ENCODE peak calls at places on chromosomes 13 and 19, in six cellular contexts. Z is AG08395; G is left ventricle myocardium inferior; F is CD4-positive, CD25-positive, alpha-beta regulatory T cell; I is germinal center; A is NCI-H69. L is an unnamed sample.

GRCh38 chr19:40263440-40264313 is 21.5 kb downstream of the AKT2 start:
- DNase-seq in I (no peak), G (no peak), A (no peak), Z (no peak), F (no peak), L (no peak)

GRCh38 chr19:38388310-38389100 is at the start of gene SPRED3:
- DNase-seq in A (peak; percentile 88), G (no peak), I (peak; percentile 11), Z (peak; percentile 53), F (no peak), L (no peak)

GRCh38 chr19:11673608-11674041 is 65.1 kb downstream of the ZNF823 start:
- DNase-seq in F (no peak), G (peak; percentile 66), Z (peak; percentile 82), I (no peak), A (peak; percentile 59), L (peak; percentile 69)

GRCh38 chr19:42595550-42596172 is 937 bp upstream of the CEACAM8 start:
- DNase-seq in A (no peak), Z (no peak), I (no peak), G (no peak), F (no peak), L (no peak)

GRCh38 chr19:2811221-2811722 is 8.4 kb upstream of the ZNF554 start:
- DNase-seq in A (no peak), I (no peak), G (no peak), Z (no peak), F (no peak), L (no peak)

GRCh38 chr13:95601906-95602305 is 42.6 kb downstream of the DZIP1 start:
- DNase-seq in G (no peak), F (no peak), I (no peak), A (no peak), Z (no peak), L (no peak)

GRCh38 chr13:48334534-48335127 is 31.1 kb downstream of the RB1 start:
- DNase-seq in F (no peak), I (no peak), A (peak; percentile 65), Z (peak; percentile 17), G (no peak), L (no peak)

GRCh38 chr19:48772503-48772953 is 17.2 kb downstream of the FGF21 start:
- DNase-seq in A (no peak), F (no peak), I (no peak), G (no peak), Z (no peak), L (peak; percentile 65)

GRCh38 chr13:98300956-98301641 is 124.0 kb upstream of the RNF113B start:
- DNase-seq in G (no peak), A (peak; percentile 22), I (no peak), Z (peak; percentile 36), F (no peak), L (no peak)

GRCh38 chr13:51271008-51271407 is 48.8 kb downstream of the FAM124A start:
- DNase-seq in G (no peak), F (no peak), I (no peak), A (no peak), Z (no peak), L (no peak)

GRCh38 chr19:1852294-1852646 is 4.0 kb upstream of the REXO1 start:
- DNase-seq in G (no peak), I (no peak), A (peak; percentile 80), F (no peak), Z (no peak), L (no peak)